ENCODE peak calls at places on chromosome 1, in seven cellular contexts. G is fibroblast of villous mesenchyme; K is ELF-1; N is nephron progenitor cell; E is tibial artery; L is COR-L47; F is stimulated activated CD8-positive, alpha-beta memory T cell treated with anti-CD3 and anti-CD28 coated beads, Interleukin-7, amount 100 ng/mL, for 24 hours. V is an unnamed sample.

GRCh38 chr1:32753532-32754281 is 51.1 kb upstream of the SYNC start:
- DNase-seq in G (peak; percentile 56), K (peak; percentile 93), N (peak; percentile 94), E (peak; percentile 42), L (peak; percentile 80), F (no peak), V (no peak)

GRCh38 chr1:182990413-182991144 is 32.6 kb upstream of the LAMC1 start:
- DNase-seq in G (peak; percentile 42), K (no peak), N (no peak), E (peak; percentile 26), L (no peak), F (no peak), V (no peak)

GRCh38 chr1:36231191-36231590 is 6.9 kb downstream of the THRAP3 start:
- DNase-seq in G (no peak), K (no peak), N (no peak), E (no peak), L (no peak), F (no peak), V (no peak)

GRCh38 chr1:84442256-84442655 is 36.8 kb upstream of the RPF1 start:
- DNase-seq in G (peak; percentile 91), K (no peak), N (no peak), E (no peak), L (peak; percentile 28), F (no peak), V (no peak)

GRCh38 chr1:27868556-27868931 is 3.8 kb upstream of the THEMIS2 start:
- DNase-seq in G (no peak), K (no peak), N (no peak), E (no peak), L (no peak), F (no peak), V (no peak)

GRCh38 chr1:164515932-164516331 is 43.1 kb upstream of the PBX1 start:
- DNase-seq in G (no peak), K (peak; percentile 18), N (no peak), E (no peak), L (no peak), F (no peak), V (no peak)

GRCh38 chr1:201119206-201119814 is 7.1 kb upstream of the CACNA1S start:
- DNase-seq in G (peak; percentile 36), K (peak; percentile 71), N (peak; percentile 69), E (no peak), L (no peak), F (peak; percentile 10), V (peak; percentile 29)

GRCh38 chr1:56339786-56340465 is 239.4 kb downstream of the PLPP3 start:
- DNase-seq in G (no peak), K (no peak), N (peak; percentile 13), E (no peak), L (no peak), F (no peak), V (no peak)

GRCh38 chr1:205665216-205665757 is 15.0 kb downstream of the SLC45A3 start:
- DNase-seq in G (no peak), K (no peak), N (no peak), E (no peak), L (peak; percentile 12), F (no peak), V (no peak)

GRCh38 chr1:151549199-151549598 is 9.1 kb downstream of the TUFT1 start:
- DNase-seq in G (no peak), K (no peak), N (no peak), E (no peak), L (no peak), F (no peak), V (no peak)

GRCh38 chr1:56688522-56689026 is 43.5 kb downstream of the PRKAA2 start:
- DNase-seq in G (peak; percentile 39), K (peak; percentile 31), N (no peak), E (no peak), L (no peak), F (no peak), V (no peak)

GRCh38 chr1:85484716-85485115 is 19.8 kb upstream of the DDAH1 start:
- DNase-seq in G (no peak), K (no peak), N (no peak), E (no peak), L (no peak), F (no peak), V (no peak)

GRCh38 chr1:50605186-50605875 is 182.1 kb upstream of the DMRTA2 start:
- DNase-seq in G (peak; percentile 55), K (no peak), N (no peak), E (no peak), L (peak; percentile 36), F (no peak), V (no peak)

GRCh38 chr1:241591317-241591716 is 48.9 kb downstream of the CHML start:
- DNase-seq in G (peak; percentile 70), K (peak; percentile 66), N (no peak), E (no peak), L (no peak), F (no peak), V (no peak)

GRCh38 chr1:111904478-111905218 is 84.8 kb downstream of the KCND3 start:
- DNase-seq in G (no peak), K (peak; percentile 42), N (peak; percentile 33), E (no peak), L (peak; percentile 43), F (no peak), V (no peak)

GRCh38 chr1:114715952-114716303 is 643 bp downstream of the NRAS start:
- DNase-seq in G (no peak), K (no peak), N (no peak), E (no peak), L (no peak), F (no peak), V (no peak)

V was measured in hypothalamus.